ENCODE peak calls at places on chromosome 20, in seven cellular contexts. One of them, this sample, is unnamed.

GRCh38 chr20:37669773-37670236 is 24.0 kb upstream of the CTNNBL1 start:
- DNase-seq in SK-N-SH: no peak
- DNase-seq in K562: no peak
- DNase-seq in HepG2: no peak
- DNase-seq in GM12878: no peak
- DNase-seq in HCT116: no peak
- DNase-seq in H1: no peak
- DNase-seq in this sample: no peak

GRCh38 chr20:36435799-36436541 is 105.3 kb upstream of the MYL9 start:
- DNase-seq in K562: peak; percentile 98
- DNase-seq in SK-N-SH: peak; percentile 88
- DNase-seq in H1: peak; percentile 99
- DNase-seq in GM12878: no peak
- DNase-seq in HepG2: peak; percentile 50
- DNase-seq in HCT116: peak; percentile 90
- DNase-seq in this sample: peak; percentile 76

GRCh38 chr20:10802201-10802600 is 128.4 kb upstream of the JAG1 start:
- DNase-seq in SK-N-SH: no peak
- DNase-seq in K562: no peak
- DNase-seq in GM12878: no peak
- DNase-seq in H1: no peak
- DNase-seq in HepG2: no peak
- DNase-seq in HCT116: no peak
- DNase-seq in this sample: no peak

GRCh38 chr20:32574296-32575226 is 10.6 kb downstream of the NOL4L start:
- DNase-seq in SK-N-SH: no peak
- DNase-seq in HCT116: no peak
- DNase-seq in GM12878: no peak
- DNase-seq in K562: peak; percentile 81
- DNase-seq in H1: no peak
- DNase-seq in HepG2: no peak
- DNase-seq in this sample: peak; percentile 33

GRCh38 chr20:6122873-6123649 is at the start of gene FERMT1:
- DNase-seq in HepG2: peak; percentile 84
- DNase-seq in HCT116: peak; percentile 78
- DNase-seq in K562: no peak
- DNase-seq in GM12878: no peak
- DNase-seq in H1: peak; percentile 82
- DNase-seq in SK-N-SH: peak; percentile 82
- DNase-seq in this sample: peak; percentile 84

GRCh38 chr20:17541996-17542395 is 10.8 kb upstream of the BFSP1 start:
- DNase-seq in SK-N-SH: no peak
- DNase-seq in GM12878: no peak
- DNase-seq in H1: no peak
- DNase-seq in HepG2: no peak
- DNase-seq in HCT116: no peak
- DNase-seq in K562: no peak
- DNase-seq in this sample: no peak

GRCh38 chr20:51930775-51931174 is 128.5 kb upstream of the SALL4 start:
- DNase-seq in HCT116: peak; percentile 6
- DNase-seq in H1: no peak
- DNase-seq in SK-N-SH: no peak
- DNase-seq in GM12878: no peak
- DNase-seq in HepG2: no peak
- DNase-seq in K562: no peak
- DNase-seq in this sample: no peak

GRCh38 chr20:42027746-42028268 is 409.6 kb upstream of the CHD6 start:
- DNase-seq in HepG2: no peak
- DNase-seq in HCT116: no peak
- DNase-seq in K562: no peak
- DNase-seq in SK-N-SH: peak; percentile 38
- DNase-seq in H1: no peak
- DNase-seq in GM12878: no peak
- DNase-seq in this sample: peak; percentile 10

GRCh38 chr20:10613911-10614310 is 59.9 kb downstream of the JAG1 start:
- DNase-seq in K562: no peak
- DNase-seq in HepG2: no peak
- DNase-seq in GM12878: no peak
- DNase-seq in SK-N-SH: no peak
- DNase-seq in HCT116: no peak
- DNase-seq in H1: no peak
- DNase-seq in this sample: no peak

GRCh38 chr20:25072226-25072811 is 9.6 kb downstream of the VSX1 start:
- DNase-seq in HCT116: no peak
- DNase-seq in K562: no peak
- DNase-seq in SK-N-SH: no peak
- DNase-seq in GM12878: no peak
- DNase-seq in HepG2: no peak
- DNase-seq in H1: no peak
- DNase-seq in this sample: no peak

GRCh38 chr20:32457476-32457986 is 99.4 kb downstream of the ASXL1 start:
- DNase-seq in GM12878: no peak
- DNase-seq in H1: peak; percentile 90
- DNase-seq in SK-N-SH: peak; percentile 99
- DNase-seq in HCT116: no peak
- DNase-seq in HepG2: no peak
- DNase-seq in K562: peak; percentile 29
- DNase-seq in this sample: no peak

GRCh38 chr20:51313275-51313898 is 229.1 kb downstream of the NFATC2 start:
- DNase-seq in HCT116: no peak
- DNase-seq in GM12878: no peak
- DNase-seq in H1: no peak
- DNase-seq in SK-N-SH: no peak
- DNase-seq in K562: no peak
- DNase-seq in HepG2: no peak
- DNase-seq in this sample: no peak

GRCh38 chr20:63495771-63496403 is 3.0 kb downstream of the EEF1A2 start:
- DNase-seq in GM12878: no peak
- DNase-seq in SK-N-SH: peak; percentile 90
- DNase-seq in HepG2: peak; percentile 49
- DNase-seq in H1: peak; percentile 92
- DNase-seq in HCT116: no peak
- DNase-seq in K562: peak; percentile 81
- DNase-seq in this sample: peak; percentile 75

GRCh38 chr20:1183153-1183552 is 1.6 kb downstream of the TMEM74B start:
- DNase-seq in HCT116: no peak
- DNase-seq in H1: no peak
- DNase-seq in HepG2: no peak
- DNase-seq in K562: no peak
- DNase-seq in GM12878: no peak
- DNase-seq in SK-N-SH: no peak
- DNase-seq in this sample: no peak

GRCh38 chr20:35344354-35344837 is 52.2 kb upstream of the FAM83C start:
- DNase-seq in H1: no peak
- DNase-seq in HepG2: peak; percentile 92
- DNase-seq in HCT116: no peak
- DNase-seq in K562: peak; percentile 57
- DNase-seq in SK-N-SH: peak; percentile 37
- DNase-seq in GM12878: no peak
- DNase-seq in this sample: no peak

GRCh38 chr20:23248524-23248923 is 102.1 kb upstream of the NXT1 start:
- DNase-seq in K562: no peak
- DNase-seq in SK-N-SH: no peak
- DNase-seq in GM12878: no peak
- DNase-seq in H1: no peak
- DNase-seq in HCT116: no peak
- DNase-seq in HepG2: no peak
- DNase-seq in this sample: no peak

GRCh38 chr20:10610266-10610665 is 63.5 kb downstream of the JAG1 start:
- DNase-seq in SK-N-SH: no peak
- DNase-seq in K562: no peak
- DNase-seq in HepG2: no peak
- DNase-seq in H1: no peak
- DNase-seq in HCT116: no peak
- DNase-seq in GM12878: no peak
- DNase-seq in this sample: no peak

GRCh38 chr20:21159658-21160380 is 33.9 kb downstream of the KIZ start:
- DNase-seq in HCT116: no peak
- DNase-seq in H1: no peak
- DNase-seq in HepG2: no peak
- DNase-seq in GM12878: no peak
- DNase-seq in SK-N-SH: no peak
- DNase-seq in K562: no peak
- DNase-seq in this sample: no peak
- TF ChIP-seq JUND in HCT116: no peak
- TF ChIP-seq JUND in H1: no peak
- TF ChIP-seq JUND in HepG2: no peak
- TF ChIP-seq JUND in GM12878: no peak
- TF ChIP-seq JUND in SK-N-SH: no peak
- TF ChIP-seq JUND in K562: no peak
- TF ChIP-seq JUND in this sample: no peak

GRCh38 chr20:48339986-48340884 is 487.6 kb downstream of the PREX1 start:
- DNase-seq in K562: no peak
- DNase-seq in SK-N-SH: no peak
- DNase-seq in HepG2: no peak
- DNase-seq in H1: no peak
- DNase-seq in GM12878: no peak
- DNase-seq in HCT116: no peak
- DNase-seq in this sample: no peak

GRCh38 chr20:48340915-48341314 is 486.9 kb downstream of the PREX1 start:
- DNase-seq in SK-N-SH: no peak
- DNase-seq in HepG2: no peak
- DNase-seq in GM12878: no peak
- DNase-seq in HCT116: no peak
- DNase-seq in K562: no peak
- DNase-seq in H1: no peak
- DNase-seq in this sample: no peak

GRCh38 chr20:48338717-48339116 is 489.1 kb downstream of the PREX1 start:
- DNase-seq in HCT116: no peak
- DNase-seq in HepG2: no peak
- DNase-seq in K562: no peak
- DNase-seq in SK-N-SH: no peak
- DNase-seq in GM12878: no peak
- DNase-seq in H1: no peak
- DNase-seq in this sample: no peak

GRCh38 chr20:48336647-48337046 is 491.2 kb downstream of the PREX1 start:
- DNase-seq in H1: no peak
- DNase-seq in SK-N-SH: no peak
- DNase-seq in K562: no peak
- DNase-seq in HepG2: peak; percentile 46
- DNase-seq in HCT116: no peak
- DNase-seq in GM12878: no peak
- DNase-seq in this sample: no peak

GRCh38 chr20:48339147-48339985 is 488.4 kb downstream of the PREX1 start:
- DNase-seq in HepG2: no peak
- DNase-seq in GM12878: peak; percentile 63
- DNase-seq in H1: no peak
- DNase-seq in HCT116: no peak
- DNase-seq in SK-N-SH: no peak
- DNase-seq in K562: no peak
- DNase-seq in this sample: no peak
- TF ChIP-seq JUND in HepG2: no peak
- TF ChIP-seq JUND in GM12878: peak; percentile 47
- TF ChIP-seq JUND in H1: no peak
- TF ChIP-seq JUND in HCT116: no peak
- TF ChIP-seq JUND in SK-N-SH: peak; percentile 59
- TF ChIP-seq JUND in K562: peak; percentile 39
- TF ChIP-seq JUND in this sample: no peak

GRCh38 chr20:3889489-3890409 is 562 bp downstream of the PANK2 start:
- DNase-seq in HepG2: peak; percentile 33
- DNase-seq in HCT116: no peak
- DNase-seq in K562: peak; percentile 74
- DNase-seq in H1: peak; percentile 53
- DNase-seq in GM12878: no peak
- DNase-seq in SK-N-SH: peak; percentile 81
- DNase-seq in this sample: no peak
- TF ChIP-seq JUND in HepG2: no peak
- TF ChIP-seq JUND in HCT116: no peak
- TF ChIP-seq JUND in K562: no peak
- TF ChIP-seq JUND in H1: no peak
- TF ChIP-seq JUND in GM12878: no peak
- TF ChIP-seq JUND in SK-N-SH: no peak
- TF ChIP-seq JUND in this sample: no peak

GRCh38 chr20:62266851-62267250 is 28.5 kb downstream of the OSBPL2 start:
- DNase-seq in HCT116: no peak
- DNase-seq in HepG2: no peak
- DNase-seq in K562: no peak
- DNase-seq in GM12878: no peak
- DNase-seq in SK-N-SH: no peak
- DNase-seq in H1: no peak
- DNase-seq in this sample: no peak
- TF ChIP-seq JUND in HCT116: no peak
- TF ChIP-seq JUND in HepG2: no peak
- TF ChIP-seq JUND in K562: no peak
- TF ChIP-seq JUND in GM12878: no peak
- TF ChIP-seq JUND in SK-N-SH: no peak
- TF ChIP-seq JUND in H1: no peak
- TF ChIP-seq JUND in this sample: no peak

DNA sequence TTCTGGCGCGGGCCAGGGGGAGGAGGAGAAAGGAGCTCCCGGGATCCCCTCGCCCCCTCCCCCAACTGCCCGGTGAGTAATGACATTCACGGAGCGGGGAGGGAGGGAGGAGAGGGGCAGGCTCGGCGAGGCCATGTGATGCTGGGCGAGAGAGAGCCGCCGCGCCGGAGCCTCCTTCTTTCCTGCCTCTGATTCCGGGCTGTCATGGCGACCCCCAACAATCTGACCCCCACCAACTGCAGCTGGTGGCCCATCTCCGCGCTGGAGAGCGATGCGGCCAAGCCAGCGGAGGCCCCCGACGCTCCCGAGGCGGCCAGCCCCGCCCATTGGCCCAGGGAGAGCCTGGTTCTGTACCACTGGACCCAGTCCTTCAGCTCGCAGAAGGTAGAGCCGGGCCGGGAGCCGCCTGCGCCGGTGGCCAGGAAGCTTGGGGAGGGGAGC is at the start of gene GDAP1L1:
- DNase-seq in SK-N-SH: peak; percentile 91
- DNase-seq in HCT116: no peak
- DNase-seq in H1: peak; percentile 80
- DNase-seq in GM12878: no peak
- DNase-seq in HepG2: no peak
- DNase-seq in K562: no peak
- DNase-seq in this sample: no peak
- TF ChIP-seq JUND in SK-N-SH: no peak
- TF ChIP-seq JUND in HCT116: no peak
- TF ChIP-seq JUND in H1: peak; percentile 66
- TF ChIP-seq JUND in GM12878: no peak
- TF ChIP-seq JUND in HepG2: no peak
- TF ChIP-seq JUND in K562: no peak
- TF ChIP-seq JUND in this sample: no peak

This sample was measured in T47D.